ENCODE peak calls at places on chromosomes 13 and 19, in six cellular contexts. A is GM13976; J is RWPE1; Z is heart left ventricle; M is activated CD8-positive, alpha-beta T cell treated with anti-CD3 and anti-CD28 coated beads for 36 hours; T is natural killer cell. E is an unnamed sample.

GRCh38 chr13:20416223-20416622 is 109.4 kb downstream of the CRYL1 start:
- DNase-seq in A (no peak), J (no peak), Z (no peak), M (no peak), T (no peak), E (no peak)

GRCh38 chr19:36115453-36116343 is at the start of gene TBCB:
- DNase-seq in A (peak; percentile 93), J (peak; percentile 66), Z (peak; percentile 92), M (peak; percentile 90), T (no peak), E (no peak)

GRCh38 chr19:45501730-45502014 is 3.4 kb downstream of the PPM1N start:
- DNase-seq in A (no peak), J (no peak), Z (no peak), M (no peak), T (no peak), E (no peak)

GRCh38 chr13:73623281-73623680 is 510.9 kb downstream of the KLF12 start:
- DNase-seq in A (no peak), J (no peak), Z (no peak), M (no peak), T (no peak), E (no peak)

GRCh38 chr13:50384724-50385123 is 369.5 kb downstream of the KCNRG start:
- DNase-seq in A (no peak), J (no peak), Z (no peak), M (no peak), T (no peak), E (no peak)

GRCh38 chr19:47274071-47274890 is at the start of gene INAFM1:
- DNase-seq in A (peak; percentile 97), J (peak; percentile 88), Z (peak; percentile 100), M (peak; percentile 100), T (peak; percentile 99), E (peak; percentile 98)

GRCh38 chr19:48966541-48967345 is 1.6 kb downstream of the FTL start:
- DNase-seq in A (no peak), J (no peak), Z (no peak), M (no peak), T (no peak), E (no peak)

GRCh38 chr13:44040070-44040753 is 160.5 kb downstream of the LACC1 start:
- DNase-seq in A (no peak), J (no peak), Z (no peak), M (no peak), T (no peak), E (no peak)

GRCh38 chr13:109275848-109276247 is 510.5 kb downstream of the IRS2 start:
- DNase-seq in A (no peak), J (peak; percentile 12), Z (no peak), M (no peak), T (no peak), E (no peak)

GRCh38 chr13:20457670-20458069 is 68.0 kb downstream of the CRYL1 start:
- DNase-seq in A (no peak), J (no peak), Z (no peak), M (no peak), T (no peak), E (no peak)

GRCh38 chr13:60331249-60332012 is 65.6 kb upstream of the TDRD3 start:
- DNase-seq in A (no peak), J (no peak), Z (no peak), M (no peak), T (no peak), E (no peak)

GRCh38 chr19:55373318-55373992 is 3.2 kb upstream of the TMEM190 start:
- DNase-seq in A (no peak), J (no peak), Z (no peak), M (no peak), T (no peak), E (no peak)

GRCh38 chr13:53782400-53783030 is 753.9 kb downstream of the OLFM4 start:
- DNase-seq in A (peak; percentile 46), J (peak; percentile 13), Z (no peak), M (peak; percentile 3), T (no peak), E (no peak)

GRCh38 chr13:36919833-36920611 is at the start of gene SMAD9:
- DNase-seq in A (peak; percentile 68), J (peak; percentile 48), Z (peak; percentile 87), M (peak; percentile 51), T (no peak), E (no peak)

GRCh38 chr13:114115796-114116195 is 16.6 kb downstream of the RASA3 start:
- DNase-seq in A (no peak), J (no peak), Z (no peak), M (no peak), T (peak; percentile 16), E (peak; percentile 43)

GRCh38 chr19:5627395-5627904 is 4.6 kb downstream of the SAFB start:
- DNase-seq in A (peak; percentile 73), J (no peak), Z (peak; percentile 74), M (peak; percentile 75), T (no peak), E (peak; percentile 95)

GRCh38 chr19:29831041-29831548 is 19.3 kb downstream of the CCNE1 start:
- DNase-seq in A (peak; percentile 54), J (no peak), Z (no peak), M (peak; percentile 78), T (no peak), E (peak; percentile 37)

GRCh38 chr13:110426745-110427144 is 119.7 kb downstream of the COL4A2 start:
- DNase-seq in A (no peak), J (no peak), Z (no peak), M (no peak), T (no peak), E (no peak)

GRCh38 chr19:1582201-1582600 is 10.5 kb downstream of the MBD3 start:
- DNase-seq in A (no peak), J (no peak), Z (no peak), M (no peak), T (no peak), E (no peak)

GRCh38 chr19:18239303-18239702 is 13.1 kb upstream of the PDE4C start:
- DNase-seq in A (no peak), J (no peak), Z (no peak), M (no peak), T (no peak), E (no peak)

GRCh38 chr19:48969276-48970138 is 4.4 kb downstream of the FTL start:
- DNase-seq in A (no peak), J (no peak), Z (no peak), M (peak; percentile 26), T (no peak), E (no peak)

DNA sequence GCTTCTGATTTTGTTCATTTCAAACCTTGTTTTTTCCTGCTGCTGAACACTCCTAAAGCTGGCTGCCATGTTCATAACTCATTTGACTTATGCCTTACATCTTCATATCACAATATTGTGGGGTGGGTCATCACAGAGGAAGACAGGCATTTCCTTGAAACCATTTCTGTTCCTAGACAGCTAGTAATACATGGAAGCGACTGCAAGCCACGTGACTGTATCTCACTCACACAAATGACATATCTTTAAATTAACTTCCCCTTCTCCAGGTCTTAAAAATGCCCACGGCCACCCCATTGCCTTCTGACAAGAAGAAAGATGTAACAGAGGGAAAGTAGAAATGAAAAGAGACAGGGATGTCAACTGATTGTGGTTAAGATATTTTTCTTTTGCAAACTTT is 236.8 kb downstream of the LMO7 start:
- DNase-seq in A (no peak), J (no peak), Z (no peak), M (no peak), T (no peak), E (peak; percentile 46)
- TF ChIP-seq CTCF in A (no peak), J (no peak), Z (no peak), M (no peak), T (no peak), E (no peak)

GRCh38 chr19:10838377-10838776 is 2.4 kb upstream of the TMED1 start:
- DNase-seq in A (no peak), J (no peak), Z (no peak), M (no peak), T (no peak), E (no peak)

GRCh38 chr19:10836478-10837325 is 690 bp upstream of the TMED1 start:
- DNase-seq in A (peak; percentile 90), J (peak; percentile 80), Z (peak; percentile 92), M (peak; percentile 92), T (no peak), E (peak; percentile 88)

GRCh38 chr19:10835089-10835753 is 791 bp downstream of the TMED1 start:
- DNase-seq in A (no peak), J (peak; percentile 99), Z (no peak), M (no peak), T (no peak), E (peak; percentile 43)

GRCh38 chr19:10832659-10833296 is 3.2 kb downstream of the TMED1 start:
- DNase-seq in A (no peak), J (no peak), Z (no peak), M (no peak), T (no peak), E (peak; percentile 43)

GRCh38 chr19:10835754-10836477 is at the start of gene TMED1:
- DNase-seq in A (peak; percentile 99), J (peak; percentile 93), Z (peak; percentile 98), M (peak; percentile 100), T (peak; percentile 94), E (peak; percentile 99)
- TF ChIP-seq CTCF in A (no peak), J (no peak), Z (peak; percentile 15), M (no peak), T (no peak), E (no peak)

DNA sequence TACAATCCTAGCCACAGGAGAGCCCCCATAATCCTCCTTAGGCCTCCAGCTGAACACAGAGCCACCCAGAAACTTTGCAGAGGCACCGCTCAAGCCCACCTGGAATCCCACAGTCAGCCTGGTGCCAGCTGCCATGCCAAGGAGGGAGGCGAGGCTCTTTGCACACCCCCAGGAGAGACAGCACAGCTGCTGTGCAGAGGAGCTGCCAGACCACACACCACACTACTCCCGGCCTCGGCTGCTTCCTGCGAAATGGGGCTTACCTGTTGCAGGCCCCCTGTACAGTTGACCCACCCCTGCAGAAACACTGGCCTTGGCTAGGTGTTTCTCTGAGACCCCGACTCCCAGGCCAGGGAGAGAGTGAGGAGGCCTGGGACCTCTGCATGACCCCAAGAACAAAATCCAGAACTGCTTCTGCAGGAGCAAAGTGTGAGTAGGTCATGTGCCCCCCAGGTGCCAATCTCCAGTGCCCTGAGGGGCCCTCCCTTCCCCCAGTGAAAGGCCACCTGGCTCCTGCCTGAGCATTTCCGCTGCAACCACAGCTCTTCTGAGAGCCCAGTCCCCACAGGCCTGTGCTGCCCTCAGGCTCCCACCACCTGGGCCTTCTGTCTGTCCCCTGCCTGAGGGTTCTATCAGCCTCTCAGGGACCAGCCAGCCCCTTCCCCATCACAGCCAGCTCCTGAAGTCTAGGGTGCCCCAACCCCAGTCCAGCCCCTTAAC is 580.4 kb downstream of the UQCRFS1 start:
- DNase-seq in A (no peak), J (no peak), Z (no peak), M (peak; percentile 13), T (no peak), E (no peak)
- TF ChIP-seq CTCF in A (no peak), J (no peak), Z (no peak), M (no peak), T (no peak), E (no peak)

DNA sequence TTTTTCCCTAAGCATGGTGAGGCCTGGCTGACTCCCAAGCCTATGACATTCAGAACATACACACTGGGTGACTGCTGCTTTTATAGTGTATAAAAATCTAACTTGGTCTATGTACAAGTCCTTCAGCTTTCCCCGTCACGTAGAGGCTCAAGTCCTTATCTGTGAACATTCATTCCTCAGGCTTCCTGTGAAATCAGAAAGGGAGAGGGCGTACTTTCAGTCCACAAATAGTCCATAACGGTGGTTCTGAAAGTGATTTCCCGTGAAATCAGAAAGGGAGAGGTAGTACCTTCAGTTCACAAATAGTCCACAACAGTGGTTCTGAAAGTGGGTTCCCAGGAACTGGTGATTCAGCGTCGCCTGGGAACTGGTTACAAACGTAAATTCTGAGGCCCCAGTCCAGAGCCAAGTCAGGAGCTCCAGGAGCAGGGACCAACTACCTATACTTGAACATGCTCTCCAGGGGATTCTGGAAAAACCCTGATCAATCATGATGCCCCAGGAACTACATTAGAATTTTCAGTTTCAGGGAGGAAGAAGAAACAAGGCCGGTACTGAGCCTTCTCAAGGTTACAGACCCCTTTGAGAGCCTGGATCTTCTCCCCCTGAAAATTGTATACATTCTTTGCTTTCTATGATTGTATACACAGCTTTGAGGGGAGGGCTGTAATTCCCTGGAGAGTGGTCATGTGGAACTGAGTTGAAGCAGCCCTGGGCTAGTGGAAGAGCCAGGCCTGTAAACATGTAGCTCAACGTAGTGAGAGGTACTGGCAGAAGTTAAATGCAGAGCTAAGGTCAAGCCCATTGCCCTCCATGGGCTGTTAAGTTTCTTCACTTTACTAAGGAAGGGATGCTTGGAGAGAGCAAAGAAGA is 17.3 kb downstream of the DOCK9 start:
- DNase-seq in A (no peak), J (no peak), Z (no peak), M (no peak), T (no peak), E (no peak)
- TF ChIP-seq CTCF in A (no peak), J (no peak), Z (peak; percentile 12), M (no peak), T (no peak), E (no peak)

E was measured in CD14-positive monocyte.